ENCODE peak calls at places on chromosomes 4 and X, in seven cellular contexts. One of them, this sample, is unnamed.

GRCh38 chr4:102574317-102574716 is 73.2 kb downstream of the NFKB1 start:
- DNase-seq in K562: peak; percentile 12
- DNase-seq in NB4: peak; percentile 78
- DNase-seq in GM12878: no peak
- DNase-seq in WTC11: no peak
- DNase-seq in SK-N-SH: no peak
- DNase-seq in A549: no peak
- DNase-seq in this sample: no peak

GRCh38 chr4:52873191-52873590 is 11.1 kb downstream of the RASL11B start:
- DNase-seq in NB4: no peak
- DNase-seq in A549: no peak
- DNase-seq in SK-N-SH: no peak
- DNase-seq in GM12878: no peak
- DNase-seq in WTC11: no peak
- DNase-seq in K562: no peak
- DNase-seq in this sample: peak; percentile 75

GRCh38 chr4:26030780-26031179 is 116.8 kb downstream of the SMIM20 start:
- DNase-seq in NB4: no peak
- DNase-seq in K562: no peak
- DNase-seq in WTC11: no peak
- DNase-seq in GM12878: no peak
- DNase-seq in A549: no peak
- DNase-seq in SK-N-SH: no peak
- DNase-seq in this sample: no peak

GRCh38 chr4:24312261-24312913 is 272.0 kb downstream of the DHX15 start:
- DNase-seq in NB4: no peak
- DNase-seq in GM12878: no peak
- DNase-seq in K562: no peak
- DNase-seq in SK-N-SH: no peak
- DNase-seq in A549: no peak
- DNase-seq in WTC11: no peak
- DNase-seq in this sample: no peak

GRCh38 chrX:23434356-23434884 is 99.8 kb downstream of the PTCHD1 start:
- DNase-seq in WTC11: no peak
- DNase-seq in GM12878: no peak
- DNase-seq in A549: no peak
- DNase-seq in SK-N-SH: no peak
- DNase-seq in K562: no peak
- DNase-seq in NB4: no peak
- DNase-seq in this sample: no peak

GRCh38 chr4:113116414-113117345 is 67.2 kb downstream of the ANK2 start:
- DNase-seq in K562: no peak
- DNase-seq in A549: no peak
- DNase-seq in WTC11: no peak
- DNase-seq in SK-N-SH: no peak
- DNase-seq in NB4: no peak
- DNase-seq in GM12878: no peak
- DNase-seq in this sample: no peak

GRCh38 chr4:112214397-112215264 is 17.0 kb upstream of the AP1AR start:
- DNase-seq in A549: peak; percentile 29
- DNase-seq in NB4: peak; percentile 44
- DNase-seq in GM12878: no peak
- DNase-seq in WTC11: no peak
- DNase-seq in SK-N-SH: peak; percentile 56
- DNase-seq in K562: peak; percentile 34
- DNase-seq in this sample: peak; percentile 34

GRCh38 chr4:119659576-119659975 is 31.0 kb upstream of the PDE5A start:
- DNase-seq in NB4: no peak
- DNase-seq in A549: peak; percentile 32
- DNase-seq in GM12878: no peak
- DNase-seq in K562: no peak
- DNase-seq in WTC11: no peak
- DNase-seq in SK-N-SH: no peak
- DNase-seq in this sample: no peak

GRCh38 chrX:9466115-9466495 is 1.2 kb downstream of the TBL1X start:
- DNase-seq in WTC11: peak; percentile 26
- DNase-seq in NB4: peak; percentile 66
- DNase-seq in GM12878: no peak
- DNase-seq in A549: peak; percentile 32
- DNase-seq in K562: peak; percentile 66
- DNase-seq in SK-N-SH: peak; percentile 65
- DNase-seq in this sample: peak; percentile 23

GRCh38 chr4:169615467-169616106 is 3.2 kb upstream of the NEK1 start:
- DNase-seq in NB4: no peak
- DNase-seq in WTC11: no peak
- DNase-seq in GM12878: no peak
- DNase-seq in K562: peak; percentile 39
- DNase-seq in A549: no peak
- DNase-seq in SK-N-SH: no peak
- DNase-seq in this sample: no peak

GRCh38 chrX:3659761-3660160 is 53.7 kb downstream of the PRKX start:
- DNase-seq in SK-N-SH: no peak
- DNase-seq in WTC11: no peak
- DNase-seq in K562: no peak
- DNase-seq in NB4: no peak
- DNase-seq in A549: no peak
- DNase-seq in GM12878: no peak
- DNase-seq in this sample: no peak

GRCh38 chrX:44343412-44343942 is at the start of gene EFHC2:
- DNase-seq in SK-N-SH: peak; percentile 60
- DNase-seq in WTC11: peak; percentile 47
- DNase-seq in GM12878: no peak
- DNase-seq in NB4: peak; percentile 58
- DNase-seq in K562: peak; percentile 64
- DNase-seq in A549: peak; percentile 6
- DNase-seq in this sample: peak; percentile 1

GRCh38 chr4:139633661-139634060 is 32.0 kb upstream of the MGST2 start:
- DNase-seq in WTC11: peak; percentile 48
- DNase-seq in SK-N-SH: no peak
- DNase-seq in NB4: no peak
- DNase-seq in K562: peak; percentile 36
- DNase-seq in A549: peak; percentile 42
- DNase-seq in GM12878: no peak
- DNase-seq in this sample: peak; percentile 29

GRCh38 chr4:143085224-143085623 is 99.5 kb upstream of the USP38 start:
- DNase-seq in A549: peak; percentile 2
- DNase-seq in WTC11: no peak
- DNase-seq in GM12878: no peak
- DNase-seq in SK-N-SH: no peak
- DNase-seq in K562: no peak
- DNase-seq in NB4: peak; percentile 1
- DNase-seq in this sample: peak; percentile 2

GRCh38 chr4:159358226-159358625 is 255.3 kb downstream of the RAPGEF2 start:
- DNase-seq in NB4: no peak
- DNase-seq in K562: no peak
- DNase-seq in SK-N-SH: no peak
- DNase-seq in GM12878: no peak
- DNase-seq in WTC11: no peak
- DNase-seq in A549: no peak
- DNase-seq in this sample: peak; percentile 25

GRCh38 chr4:107901213-107901934 is 30.0 kb upstream of the CYP2U1 start:
- DNase-seq in GM12878: no peak
- DNase-seq in NB4: no peak
- DNase-seq in A549: no peak
- DNase-seq in K562: no peak
- DNase-seq in SK-N-SH: no peak
- DNase-seq in WTC11: no peak
- DNase-seq in this sample: no peak

GRCh38 chr4:77052352-77052751 is 23.4 kb downstream of the CCNI start:
- DNase-seq in K562: peak; percentile 75
- DNase-seq in NB4: peak; percentile 63
- DNase-seq in GM12878: no peak
- DNase-seq in SK-N-SH: no peak
- DNase-seq in WTC11: peak; percentile 89
- DNase-seq in A549: peak; percentile 38
- DNase-seq in this sample: peak; percentile 58

GRCh38 chrX:24520472-24520871 is 55.4 kb downstream of the PDK3 start:
- DNase-seq in A549: no peak
- DNase-seq in SK-N-SH: no peak
- DNase-seq in K562: no peak
- DNase-seq in GM12878: no peak
- DNase-seq in NB4: no peak
- DNase-seq in WTC11: no peak
- DNase-seq in this sample: no peak

GRCh38 chr4:151436093-151436518 is 27.1 kb downstream of the FHIP1A start:
- DNase-seq in NB4: no peak
- DNase-seq in K562: no peak
- DNase-seq in A549: no peak
- DNase-seq in SK-N-SH: no peak
- DNase-seq in GM12878: no peak
- DNase-seq in WTC11: no peak
- DNase-seq in this sample: no peak

GRCh38 chr4:151431728-151432127 is 22.8 kb downstream of the FHIP1A start:
- DNase-seq in A549: no peak
- DNase-seq in NB4: no peak
- DNase-seq in K562: no peak
- DNase-seq in WTC11: no peak
- DNase-seq in SK-N-SH: no peak
- DNase-seq in GM12878: no peak
- DNase-seq in this sample: no peak

GRCh38 chr4:151437505-151437904 is 28.5 kb downstream of the FHIP1A start:
- DNase-seq in K562: no peak
- DNase-seq in GM12878: no peak
- DNase-seq in SK-N-SH: no peak
- DNase-seq in A549: no peak
- DNase-seq in WTC11: no peak
- DNase-seq in NB4: no peak
- DNase-seq in this sample: no peak

GRCh38 chr4:151432654-151433053 is 23.7 kb downstream of the FHIP1A start:
- DNase-seq in WTC11: no peak
- DNase-seq in GM12878: no peak
- DNase-seq in NB4: no peak
- DNase-seq in K562: no peak
- DNase-seq in SK-N-SH: no peak
- DNase-seq in A549: no peak
- DNase-seq in this sample: no peak

GRCh38 chr4:151434183-151434860 is 25.3 kb downstream of the FHIP1A start:
- DNase-seq in NB4: no peak
- DNase-seq in A549: no peak
- DNase-seq in WTC11: no peak
- DNase-seq in SK-N-SH: no peak
- DNase-seq in K562: no peak
- DNase-seq in GM12878: no peak
- DNase-seq in this sample: no peak
- TF ChIP-seq MAX in NB4: no peak
- TF ChIP-seq MAX in A549: no peak
- TF ChIP-seq MAX in WTC11: no peak
- TF ChIP-seq MAX in SK-N-SH: no peak
- TF ChIP-seq MAX in K562: no peak
- TF ChIP-seq MAX in GM12878: no peak
- TF ChIP-seq MAX in this sample: no peak

GRCh38 chrX:21375795-21376069 is 1.5 kb downstream of the CNKSR2 start:
- DNase-seq in SK-N-SH: peak; percentile 36
- DNase-seq in K562: no peak
- DNase-seq in A549: peak; percentile 39
- DNase-seq in WTC11: no peak
- DNase-seq in NB4: no peak
- DNase-seq in GM12878: no peak
- DNase-seq in this sample: no peak

GRCh38 chrX:21373001-21373400 is 1.2 kb upstream of the CNKSR2 start:
- DNase-seq in GM12878: no peak
- DNase-seq in SK-N-SH: no peak
- DNase-seq in A549: no peak
- DNase-seq in K562: no peak
- DNase-seq in WTC11: no peak
- DNase-seq in NB4: no peak
- DNase-seq in this sample: no peak

GRCh38 chrX:21374994-21375794 is 976 bp downstream of the CNKSR2 start:
- DNase-seq in GM12878: no peak
- DNase-seq in K562: no peak
- DNase-seq in WTC11: peak; percentile 10
- DNase-seq in NB4: no peak
- DNase-seq in A549: no peak
- DNase-seq in SK-N-SH: peak; percentile 28
- DNase-seq in this sample: no peak

GRCh38 chrX:21374163-21374993 is at the start of gene CNKSR2:
- DNase-seq in A549: peak; percentile 78
- DNase-seq in WTC11: peak; percentile 78
- DNase-seq in SK-N-SH: peak; percentile 87
- DNase-seq in GM12878: no peak
- DNase-seq in NB4: peak; percentile 2
- DNase-seq in K562: no peak
- DNase-seq in this sample: peak; percentile 5

DNA sequence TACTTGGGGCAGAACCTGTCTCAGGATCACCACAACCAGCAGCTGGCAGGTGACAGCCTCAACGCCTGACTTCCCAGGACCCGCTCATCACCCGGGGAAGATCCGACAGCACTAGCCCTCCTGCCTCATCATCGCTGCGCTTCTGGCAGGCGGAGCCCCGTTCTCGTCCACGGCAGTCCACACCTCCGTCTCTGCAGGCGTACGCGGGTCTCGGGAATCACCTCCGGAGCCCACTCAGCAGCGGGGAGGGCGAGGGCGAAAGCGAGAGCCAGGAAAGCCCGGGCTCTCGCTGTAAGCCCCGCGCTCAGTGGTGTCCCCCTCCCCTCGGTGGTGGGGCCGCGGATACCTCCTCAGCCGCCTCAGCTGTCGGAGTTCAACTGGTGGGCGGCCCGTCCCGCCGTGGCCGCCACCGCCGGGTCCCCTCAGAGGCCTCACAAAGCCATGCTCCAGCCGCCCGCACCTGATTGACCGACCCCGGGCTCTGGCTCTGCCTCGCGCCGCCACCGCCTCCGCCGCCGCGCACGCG is 518 bp upstream of the CNKSR2 start:
- DNase-seq in GM12878: no peak
- DNase-seq in WTC11: no peak
- DNase-seq in NB4: no peak
- DNase-seq in SK-N-SH: no peak
- DNase-seq in A549: peak; percentile 23
- DNase-seq in K562: no peak
- DNase-seq in this sample: no peak
- TF ChIP-seq MAX in GM12878: no peak
- TF ChIP-seq MAX in WTC11: no peak
- TF ChIP-seq MAX in NB4: no peak
- TF ChIP-seq MAX in SK-N-SH: no peak
- TF ChIP-seq MAX in A549: no peak
- TF ChIP-seq MAX in K562: no peak
- TF ChIP-seq MAX in this sample: no peak

GRCh38 chrX:29196501-29196900 is 609.3 kb downstream of the IL1RAPL1 start:
- DNase-seq in A549: no peak
- DNase-seq in NB4: no peak
- DNase-seq in K562: no peak
- DNase-seq in WTC11: no peak
- DNase-seq in GM12878: no peak
- DNase-seq in SK-N-SH: no peak
- DNase-seq in this sample: no peak
- TF ChIP-seq MAX in A549: no peak
- TF ChIP-seq MAX in NB4: no peak
- TF ChIP-seq MAX in K562: no peak
- TF ChIP-seq MAX in WTC11: no peak
- TF ChIP-seq MAX in GM12878: no peak
- TF ChIP-seq MAX in SK-N-SH: no peak
- TF ChIP-seq MAX in this sample: no peak

DNA sequence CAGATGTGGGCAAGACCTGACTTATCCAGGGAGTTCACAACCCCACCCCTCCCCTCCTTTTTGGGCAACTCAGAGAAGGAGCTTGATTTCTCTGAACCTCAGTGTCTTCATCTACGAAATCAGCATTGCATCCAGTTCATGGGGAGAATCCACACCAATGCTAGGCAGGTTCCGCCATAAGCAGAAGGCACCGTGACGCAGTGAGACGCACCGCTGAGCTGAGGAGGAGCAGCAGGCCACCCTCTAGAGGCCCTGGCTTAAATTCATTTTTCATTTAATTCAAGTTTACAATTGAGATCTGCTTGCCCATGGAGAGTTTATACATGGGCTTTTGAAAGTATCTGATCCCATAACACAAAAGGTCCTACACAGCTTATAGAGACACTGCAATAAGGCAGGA is 55.7 kb downstream of the CPZ start:
- DNase-seq in A549: no peak
- DNase-seq in GM12878: no peak
- DNase-seq in NB4: no peak
- DNase-seq in K562: no peak
- DNase-seq in SK-N-SH: no peak
- DNase-seq in WTC11: no peak
- DNase-seq in this sample: no peak
- TF ChIP-seq MAX in A549: no peak
- TF ChIP-seq MAX in GM12878: no peak
- TF ChIP-seq MAX in NB4: no peak
- TF ChIP-seq MAX in K562: no peak
- TF ChIP-seq MAX in SK-N-SH: no peak
- TF ChIP-seq MAX in WTC11: no peak
- TF ChIP-seq MAX in this sample: no peak